ENCODE peak calls at places on chromosome 7, in ten cellular contexts. S is NCI-H1417; T is dorsolateral prefrontal cortex; U is ELR; H is NCI-H774; B is NCI-H1694 treated with DMSO at 0.1 percent for 48 hours; D is activated naive CD4-positive, alpha-beta T cell; O is GM23248; P is SHP77 treated with DMSO at 0.1 percent for 48 hours; X is effector CD4-positive, alpha-beta T cell. Y is an unnamed sample.

GRCh38 chr7:23530355-23530754 is 1.4 kb downstream of the TRA2A start:
- DNase-seq in S (no peak), T (no peak), U (peak), H (peak), B (peak), D (no peak), O (peak), P (no peak), X (peak), Y (peak)

GRCh38 chr7:92848441-92848840 is 12.1 kb upstream of the CDK6 start:
- DNase-seq in S (no peak), T (no peak), U (no peak), H (no peak), B (no peak), D (no peak), O (no peak), P (no peak), X (no peak), Y (no peak)

GRCh38 chr7:130419652-130420051 is 21.2 kb downstream of the CEP41 start:
- DNase-seq in S (peak), T (no peak), U (no peak), H (no peak), B (no peak), D (no peak), O (no peak), P (no peak), X (no peak), Y (no peak)

GRCh38 chr7:148524479-148525173 is 65.9 kb upstream of the C7orf33 start:
- DNase-seq in S (no peak), T (no peak), U (no peak), H (no peak), B (no peak), D (no peak), O (no peak), P (no peak), X (no peak), Y (no peak)

GRCh38 chr7:16060492-16060891 is 360.8 kb downstream of the CRPPA start:
- DNase-seq in S (no peak), T (no peak), U (no peak), H (no peak), B (no peak), D (no peak), O (peak), P (no peak), X (no peak), Y (no peak)

GRCh38 chr7:240887-241421 is 48.6 kb downstream of the FAM20C start:
- DNase-seq in S (no peak), T (no peak), U (peak), H (no peak), B (no peak), D (no peak), O (no peak), P (no peak), X (no peak), Y (no peak)

GRCh38 chr7:106057204-106057961 is 54.7 kb downstream of the SYPL1 start:
- DNase-seq in S (no peak), T (no peak), U (no peak), H (no peak), B (no peak), D (no peak), O (no peak), P (no peak), X (no peak), Y (no peak)

GRCh38 chr7:131252976-131253375 is 74.7 kb upstream of the MKLN1 start:
- DNase-seq in S (no peak), T (no peak), U (no peak), H (no peak), B (no peak), D (no peak), O (no peak), P (no peak), X (no peak), Y (no peak)

GRCh38 chr7:132904209-132904608 is 177.7 kb downstream of the CHCHD3 start:
- DNase-seq in S (no peak), T (no peak), U (peak), H (no peak), B (no peak), D (no peak), O (peak), P (no peak), X (no peak), Y (no peak)

GRCh38 chr7:151181011-151181431 is 6.0 kb downstream of the ASB10 start:
- DNase-seq in S (no peak), T (no peak), U (no peak), H (no peak), B (no peak), D (no peak), O (no peak), P (no peak), X (no peak), Y (no peak)

GRCh38 chr7:111229181-111229740 is 138.3 kb downstream of the LRRN3 start:
- DNase-seq in S (no peak), T (no peak), U (no peak), H (no peak), B (no peak), D (no peak), O (no peak), P (no peak), X (no peak), Y (no peak)

GRCh38 chr7:11533229-11533820 is 298.7 kb downstream of the THSD7A start:
- DNase-seq in S (no peak), T (no peak), U (no peak), H (no peak), B (no peak), D (no peak), O (peak), P (peak), X (no peak), Y (no peak)

GRCh38 chr7:156836443-156836842 is 56.5 kb downstream of the LMBR1 start:
- DNase-seq in S (no peak), T (no peak), U (peak), H (no peak), B (no peak), D (no peak), O (peak), P (no peak), X (no peak), Y (no peak)

GRCh38 chr7:81013036-81013435 is 94.2 kb upstream of the SEMA3C start:
- DNase-seq in S (no peak), T (no peak), U (peak), H (no peak), B (no peak), D (no peak), O (peak), P (no peak), X (no peak), Y (no peak)